ENCODE peak calls at places on chromosomes 2 and 18, in eight cellular contexts. U is anterior cingulate cortex, N is heart right ventricle, P is colonic mucosa, B is left ventricle myocardium inferior, I is NCI-H2081, D is cardiac muscle cell, K is Peyer's patch. J is an unnamed sample.

GRCh38 chr2:26534865-26535662 is 57.1 kb upstream of the OTOF start:
- DNase-seq in U (no peak), N (no peak), P (no peak), B (no peak), I (no peak), D (no peak), K (no peak), J (no peak)

GRCh38 chr2:25078171-25079049 is 36.5 kb downstream of the EFR3B start:
- DNase-seq in U (no peak), N (no peak), P (no peak), B (no peak), I (peak), D (peak), K (no peak), J (peak)

GRCh38 chr2:168601739-168602138 is 145.7 kb downstream of the CERS6 start:
- DNase-seq in U (no peak), N (no peak), P (no peak), B (no peak), I (no peak), D (no peak), K (no peak), J (no peak)

GRCh38 chr2:99974275-99974674 is 168.1 kb downstream of the AFF3 start:
- DNase-seq in U (no peak), N (no peak), P (no peak), B (no peak), I (peak), D (no peak), K (no peak), J (no peak)

GRCh38 chr2:45874324-45874723 is 222.8 kb downstream of the PRKCE start:
- DNase-seq in U (no peak), N (peak), P (peak), B (peak), I (no peak), D (no peak), K (no peak), J (no peak)

GRCh38 chr2:181977661-181978350 is 7.8 kb upstream of the PPP1R1C start:
- DNase-seq in U (no peak), N (no peak), P (no peak), B (no peak), I (no peak), D (no peak), K (no peak), J (no peak)

GRCh38 chr2:158022888-158023287 is 78.8 kb upstream of the UPP2 start:
- DNase-seq in U (no peak), N (no peak), P (no peak), B (no peak), I (no peak), D (no peak), K (no peak), J (no peak)

GRCh38 chr18:65568866-65569265 is 181.9 kb upstream of the CDH7 start:
- DNase-seq in U (no peak), N (no peak), P (no peak), B (no peak), I (no peak), D (no peak), K (no peak), J (no peak)

GRCh38 chr18:79186649-79187048 is 117.5 kb downstream of the ATP9B start:
- DNase-seq in U (no peak), N (no peak), P (no peak), B (no peak), I (no peak), D (no peak), K (no peak), J (no peak)

GRCh38 chr2:33216508-33217182 is 259.8 kb upstream of the RASGRP3 start:
- DNase-seq in U (peak), N (peak), P (no peak), B (peak), I (no peak), D (no peak), K (no peak), J (no peak)